ENCODE peak calls at places on chromosomes 12 and 14, in four cellular contexts. One of them, this sample, is unnamed.

GRCh38 chr12:114902665-114903393 is 218.9 kb upstream of the TBX3 start:
- DNase-seq in CD8-positive, alpha-beta T cell: no peak
- DNase-seq in A549: no peak
- DNase-seq in RWPE1: no peak
- DNase-seq in this sample: no peak

GRCh38 chr14:57889245-57889644 is 23.4 kb upstream of the SLC35F4 start:
- DNase-seq in CD8-positive, alpha-beta T cell: no peak
- DNase-seq in A549: no peak
- DNase-seq in RWPE1: peak
- DNase-seq in this sample: no peak

GRCh38 chr12:103855036-103855712 is 14.1 kb upstream of the NT5DC3 start:
- DNase-seq in CD8-positive, alpha-beta T cell: no peak
- DNase-seq in A549: no peak
- DNase-seq in RWPE1: no peak
- DNase-seq in this sample: no peak

GRCh38 chr14:79270361-79270760 is 940.9 kb downstream of the DIO2 start:
- DNase-seq in CD8-positive, alpha-beta T cell: no peak
- DNase-seq in A549: no peak
- DNase-seq in RWPE1: no peak
- DNase-seq in this sample: no peak

GRCh38 chr14:54467280-54467679 is 21.5 kb downstream of the GMFB start:
- DNase-seq in CD8-positive, alpha-beta T cell: no peak
- DNase-seq in A549: no peak
- DNase-seq in RWPE1: no peak
- DNase-seq in this sample: no peak

GRCh38 chr14:51304956-51305355 is 64.9 kb downstream of the TMX1 start:
- DNase-seq in CD8-positive, alpha-beta T cell: no peak
- DNase-seq in A549: peak
- DNase-seq in RWPE1: peak
- DNase-seq in this sample: no peak

GRCh38 chr12:47841910-47842309 is 22.2 kb upstream of the HDAC7 start:
- DNase-seq in CD8-positive, alpha-beta T cell: no peak
- DNase-seq in A549: no peak
- DNase-seq in RWPE1: no peak
- DNase-seq in this sample: no peak

GRCh38 chr12:31005944-31006361 is 67.7 kb upstream of the DDX11 start:
- DNase-seq in CD8-positive, alpha-beta T cell: no peak
- DNase-seq in A549: peak
- DNase-seq in RWPE1: peak
- DNase-seq in this sample: no peak

GRCh38 chr12:13195244-13195643 is 1.3 kb upstream of the EMP1 start:
- DNase-seq in CD8-positive, alpha-beta T cell: no peak
- DNase-seq in A549: no peak
- DNase-seq in RWPE1: no peak
- DNase-seq in this sample: no peak

GRCh38 chr14:78086342-78086741 is 83.8 kb upstream of the NRXN3 start:
- DNase-seq in CD8-positive, alpha-beta T cell: no peak
- DNase-seq in A549: no peak
- DNase-seq in RWPE1: no peak
- DNase-seq in this sample: no peak

GRCh38 chr12:953776-954175 is 4.3 kb upstream of the RAD52 start:
- DNase-seq in CD8-positive, alpha-beta T cell: no peak
- DNase-seq in A549: no peak
- DNase-seq in RWPE1: peak
- DNase-seq in this sample: no peak

GRCh38 chr12:6734506-6735082 is 10.7 kb downstream of the COPS7A start:
- DNase-seq in CD8-positive, alpha-beta T cell: no peak
- DNase-seq in A549: no peak
- DNase-seq in RWPE1: no peak
- DNase-seq in this sample: no peak

GRCh38 chr14:23525611-23526010 is 26.0 kb downstream of the ZFHX2 start:
- DNase-seq in CD8-positive, alpha-beta T cell: no peak
- DNase-seq in A549: no peak
- DNase-seq in RWPE1: no peak
- DNase-seq in this sample: no peak

GRCh38 chr12:5806376-5807089 is 138.5 kb downstream of the ANO2 start:
- DNase-seq in CD8-positive, alpha-beta T cell: no peak
- DNase-seq in A549: no peak
- DNase-seq in RWPE1: no peak
- DNase-seq in this sample: no peak

GRCh38 chr12:130031571-130032189 is 127.9 kb upstream of the TMEM132D start:
- DNase-seq in CD8-positive, alpha-beta T cell: peak
- DNase-seq in A549: peak
- DNase-seq in RWPE1: peak
- DNase-seq in this sample: peak

GRCh38 chr12:13390381-13390856 is 193.9 kb downstream of the EMP1 start:
- DNase-seq in CD8-positive, alpha-beta T cell: no peak
- DNase-seq in A549: peak
- DNase-seq in RWPE1: peak
- DNase-seq in this sample: no peak

GRCh38 chr14:79293482-79293881 is 917.8 kb downstream of the DIO2 start:
- DNase-seq in CD8-positive, alpha-beta T cell: no peak
- DNase-seq in A549: no peak
- DNase-seq in RWPE1: no peak
- DNase-seq in this sample: no peak

GRCh38 chr12:108063192-108063591 is 65.9 kb upstream of the WSCD2 start:
- DNase-seq in CD8-positive, alpha-beta T cell: no peak
- DNase-seq in A549: no peak
- DNase-seq in RWPE1: no peak
- DNase-seq in this sample: no peak

GRCh38 chr14:56474419-56475022 is 105.1 kb upstream of the TMEM260 start:
- DNase-seq in CD8-positive, alpha-beta T cell: no peak
- DNase-seq in A549: peak
- DNase-seq in RWPE1: peak
- DNase-seq in this sample: no peak

GRCh38 chr14:77067632-77068514 is 30.2 kb upstream of the CIPC start:
- DNase-seq in CD8-positive, alpha-beta T cell: peak
- DNase-seq in A549: peak
- DNase-seq in RWPE1: peak
- DNase-seq in this sample: peak

GRCh38 chr12:111942557-111942956 is 70.4 kb downstream of the TMEM116 start:
- DNase-seq in CD8-positive, alpha-beta T cell: no peak
- DNase-seq in A549: no peak
- DNase-seq in RWPE1: peak
- DNase-seq in this sample: no peak

GRCh38 chr14:67068246-67068645 is 121.0 kb upstream of the GARIN2 start:
- DNase-seq in CD8-positive, alpha-beta T cell: no peak
- DNase-seq in A549: no peak
- DNase-seq in RWPE1: no peak
- DNase-seq in this sample: no peak

GRCh38 chr14:91614187-91614586 is 104.1 kb upstream of the PPP4R3A start:
- DNase-seq in CD8-positive, alpha-beta T cell: no peak
- DNase-seq in A549: no peak
- DNase-seq in RWPE1: peak
- DNase-seq in this sample: no peak

GRCh38 chr12:121523741-121524140 is 57.1 kb downstream of the KDM2B start:
- DNase-seq in CD8-positive, alpha-beta T cell: no peak
- DNase-seq in A549: no peak
- DNase-seq in RWPE1: no peak
- DNase-seq in this sample: peak

GRCh38 chr12:1660304-1661187 is 30.3 kb upstream of the ADIPOR2 start:
- DNase-seq in CD8-positive, alpha-beta T cell: peak
- DNase-seq in A549: no peak
- DNase-seq in RWPE1: peak
- DNase-seq in this sample: peak

GRCh38 chr12:113347892-113348291 is 10.5 kb upstream of the PLBD2 start:
- DNase-seq in CD8-positive, alpha-beta T cell: no peak
- DNase-seq in A549: no peak
- DNase-seq in RWPE1: no peak
- DNase-seq in this sample: no peak

GRCh38 chr14:103543721-103544626 is 15.0 kb downstream of the TRMT61A start:
- DNase-seq in CD8-positive, alpha-beta T cell: no peak
- DNase-seq in A549: no peak
- DNase-seq in RWPE1: no peak
- DNase-seq in this sample: peak
- H3K27ac ChIP-seq in CD8-positive, alpha-beta T cell: no peak
- H3K27ac ChIP-seq in A549: peak
- H3K27ac ChIP-seq in RWPE1: peak
- H3K27ac ChIP-seq in this sample: peak

DNA sequence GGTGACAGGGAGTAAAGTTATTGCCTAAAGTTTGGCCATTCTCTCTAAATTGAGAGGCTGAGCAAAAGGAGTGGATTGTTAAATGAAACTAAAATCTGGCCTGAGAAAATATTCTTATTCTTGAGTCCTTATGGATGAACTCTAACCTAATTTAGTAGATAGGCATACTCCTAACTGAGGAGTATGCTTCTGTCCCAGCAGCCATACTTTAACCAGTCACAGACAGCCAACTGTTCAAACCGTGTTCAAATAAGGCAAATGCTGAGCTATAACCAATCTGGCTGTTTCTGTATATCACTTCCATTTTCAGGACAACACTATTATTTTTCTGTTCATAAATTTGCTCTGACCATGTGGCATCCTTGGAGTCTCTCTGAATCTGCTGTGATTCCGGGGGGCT is 75.9 kb upstream of the RERGL start:
- DNase-seq in CD8-positive, alpha-beta T cell: no peak
- DNase-seq in A549: no peak
- DNase-seq in RWPE1: no peak
- DNase-seq in this sample: no peak
- H3K27ac ChIP-seq in CD8-positive, alpha-beta T cell: no peak
- H3K27ac ChIP-seq in A549: no peak
- H3K27ac ChIP-seq in RWPE1: no peak
- H3K27ac ChIP-seq in this sample: no peak

GRCh38 chr12:12029653-12030052 is 41.1 kb upstream of the BCL2L14 start:
- DNase-seq in CD8-positive, alpha-beta T cell: no peak
- DNase-seq in A549: no peak
- DNase-seq in RWPE1: no peak
- DNase-seq in this sample: no peak
- H3K27ac ChIP-seq in CD8-positive, alpha-beta T cell: no peak
- H3K27ac ChIP-seq in A549: no peak
- H3K27ac ChIP-seq in RWPE1: no peak
- H3K27ac ChIP-seq in this sample: no peak

DNA sequence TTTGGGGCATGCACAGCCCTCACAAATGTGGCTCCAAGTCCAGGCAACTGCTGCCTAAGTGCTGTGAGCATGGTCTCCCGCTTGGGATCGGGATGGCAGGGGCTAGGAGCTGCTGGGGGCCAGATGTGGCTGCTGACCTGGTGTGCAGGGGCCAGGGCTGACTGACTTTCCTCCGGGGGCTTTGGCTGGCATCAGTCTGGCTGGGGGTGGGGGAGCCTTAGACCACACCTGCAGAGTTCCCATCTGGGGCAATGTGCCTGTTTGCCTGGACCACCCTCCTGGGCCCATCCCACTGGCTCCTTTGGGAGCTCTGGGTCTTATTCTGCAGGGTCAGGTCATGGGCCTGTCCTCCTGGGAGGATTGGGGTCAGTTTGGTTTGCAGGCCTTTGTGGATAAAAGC is 90.5 kb downstream of the TSPAN9 start:
- DNase-seq in CD8-positive, alpha-beta T cell: no peak
- DNase-seq in A549: no peak
- DNase-seq in RWPE1: no peak
- DNase-seq in this sample: no peak
- H3K27ac ChIP-seq in CD8-positive, alpha-beta T cell: no peak
- H3K27ac ChIP-seq in A549: peak
- H3K27ac ChIP-seq in RWPE1: no peak
- H3K27ac ChIP-seq in this sample: no peak

GRCh38 chr12:26245175-26245942 is 50.0 kb downstream of the SSPN start:
- DNase-seq in CD8-positive, alpha-beta T cell: no peak
- DNase-seq in A549: no peak
- DNase-seq in RWPE1: no peak
- DNase-seq in this sample: no peak
- H3K27ac ChIP-seq in CD8-positive, alpha-beta T cell: no peak
- H3K27ac ChIP-seq in A549: no peak
- H3K27ac ChIP-seq in RWPE1: no peak
- H3K27ac ChIP-seq in this sample: no peak

DNA sequence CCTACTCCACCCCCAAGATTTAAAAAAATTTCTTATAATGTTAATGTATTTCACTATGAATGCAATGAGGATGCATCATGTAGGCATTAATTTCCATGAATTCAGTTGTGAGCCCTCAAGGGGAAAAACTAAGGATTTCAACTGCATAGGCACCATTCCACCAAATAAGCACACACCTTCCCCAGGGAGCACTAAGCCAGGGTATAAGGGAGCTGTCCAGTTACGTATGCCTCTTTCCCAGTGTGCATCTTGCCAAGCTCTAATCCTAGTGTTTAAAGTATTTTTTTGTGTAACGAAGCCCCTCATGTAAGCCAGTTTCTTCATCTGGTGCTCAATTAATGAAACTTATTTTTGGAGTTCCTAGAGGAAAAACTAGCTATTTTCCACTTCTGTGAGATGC is 6.6 kb downstream of the FERMT2 start:
- DNase-seq in CD8-positive, alpha-beta T cell: no peak
- DNase-seq in A549: no peak
- DNase-seq in RWPE1: no peak
- DNase-seq in this sample: no peak
- H3K27ac ChIP-seq in CD8-positive, alpha-beta T cell: no peak
- H3K27ac ChIP-seq in A549: no peak
- H3K27ac ChIP-seq in RWPE1: no peak
- H3K27ac ChIP-seq in this sample: no peak

DNA sequence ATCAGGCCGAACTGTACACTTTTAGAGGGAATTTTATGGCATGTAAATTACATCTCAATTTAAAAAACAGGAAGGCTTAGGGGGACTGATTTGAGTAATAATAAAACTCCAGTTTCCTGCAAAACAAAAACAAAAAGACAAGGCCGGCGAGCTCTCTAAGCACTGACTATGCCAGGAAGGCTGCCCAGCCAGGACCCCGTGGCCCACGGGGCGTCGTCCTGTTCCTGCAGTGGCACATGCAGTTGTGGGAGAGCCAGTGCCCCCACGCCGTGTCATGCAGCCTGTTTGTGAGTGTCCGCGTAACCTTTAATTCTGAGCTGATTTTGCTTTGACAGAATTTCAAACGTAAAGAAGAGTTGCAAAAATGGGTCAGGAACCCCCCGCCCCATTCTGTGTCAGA is 10.5 kb downstream of the XRCC3 start:
- DNase-seq in CD8-positive, alpha-beta T cell: no peak
- DNase-seq in A549: no peak
- DNase-seq in RWPE1: no peak
- DNase-seq in this sample: no peak
- H3K27ac ChIP-seq in CD8-positive, alpha-beta T cell: no peak
- H3K27ac ChIP-seq in A549: no peak
- H3K27ac ChIP-seq in RWPE1: peak
- H3K27ac ChIP-seq in this sample: no peak